ENCODE peak calls at places on chromosomes 1 and 21, in four cellular contexts. O is nucleus accumbens, U is sciatic nerve, P is Karpas-422. I is an unnamed sample.

GRCh38 chr1:204408074-204408507 is 3.5 kb downstream of the PPP1R15B start:
- DNase-seq in O (peak), U (peak), P (peak), I (no peak)

GRCh38 chr1:92940541-92940940 is 20.7 kb downstream of the DIPK1A start:
- DNase-seq in P (no peak), O (no peak), U (no peak), I (no peak)

GRCh38 chr1:55402676-55403464 is 187.7 kb upstream of the USP24 start:
- DNase-seq in U (no peak), O (no peak), P (no peak), I (no peak)

GRCh38 chr1:211909385-211909784 is 78.8 kb upstream of the LPGAT1 start:
- DNase-seq in P (no peak), U (no peak), O (no peak), I (no peak)

GRCh38 chr1:24388331-24388870 is 25.2 kb downstream of the STPG1 start:
- DNase-seq in O (no peak), U (no peak), P (no peak), I (no peak)

GRCh38 chr1:4637616-4638346 is 16.6 kb upstream of the AJAP1 start:
- DNase-seq in O (no peak), P (no peak), U (no peak), I (no peak)

GRCh38 chr1:78225153-78225552 is 179.4 kb downstream of the GIPC2 start:
- DNase-seq in P (no peak), O (no peak), U (no peak), I (no peak)

GRCh38 chr21:45560106-45561021 is 18.1 kb upstream of the SLC19A1 start:
- DNase-seq in P (no peak), U (peak), O (no peak), I (no peak)

GRCh38 chr21:45950740-45951515 is 30.6 kb upstream of the COL6A1 start:
- DNase-seq in U (no peak), P (no peak), O (no peak), I (no peak)

GRCh38 chr1:28508435-28508754 is 2.6 kb downstream of the RCC1 start:
- DNase-seq in P (peak), U (no peak), O (no peak), I (no peak)

GRCh38 chr1:186875874-186876273 is 47.1 kb downstream of the PLA2G4A start:
- DNase-seq in U (no peak), P (no peak), O (no peak), I (no peak)

GRCh38 chr1:19344372-19344810 is 32.3 kb downstream of the SLC66A1 start:
- DNase-seq in O (peak), P (peak), U (peak), I (peak)

GRCh38 chr1:39378377-39378776 is 113.1 kb upstream of the BMP8A start:
- DNase-seq in U (no peak), P (peak), O (no peak), I (no peak)